ENCODE peak calls at places on chromosomes 6 and 20, in ten cellular contexts. One of them, this sample, is unnamed.

GRCh38 chr20:61901421-61902212 is 164.1 kb downstream of the TAF4 start:
- DNase-seq in naive B cell: no peak
- DNase-seq in effector CD4-positive, alpha-beta T cell: no peak
- DNase-seq in astrocyte of the spinal cord: no peak
- DNase-seq in HT1080: peak; percentile 42
- DNase-seq in mucosa of descending colon: peak; percentile 42
- DNase-seq in thoracic aorta: no peak
- DNase-seq in glomerular endothelial cell: no peak
- DNase-seq in EL: peak; percentile 11
- DNase-seq in NCI-H774: no peak
- DNase-seq in this sample: no peak

GRCh38 chr20:56171087-56172012 is 77.2 kb upstream of the MC3R start:
- DNase-seq in naive B cell: no peak
- DNase-seq in effector CD4-positive, alpha-beta T cell: no peak
- DNase-seq in astrocyte of the spinal cord: no peak
- DNase-seq in HT1080: no peak
- DNase-seq in mucosa of descending colon: no peak
- DNase-seq in thoracic aorta: no peak
- DNase-seq in glomerular endothelial cell: no peak
- DNase-seq in EL: peak; percentile 3
- DNase-seq in NCI-H774: peak; percentile 36
- DNase-seq in this sample: peak; percentile 74

GRCh38 chr20:14997791-14998190 is 660.4 kb upstream of the FLRT3 start:
- DNase-seq in naive B cell: no peak
- DNase-seq in effector CD4-positive, alpha-beta T cell: no peak
- DNase-seq in astrocyte of the spinal cord: peak; percentile 70
- DNase-seq in HT1080: peak; percentile 90
- DNase-seq in mucosa of descending colon: no peak
- DNase-seq in thoracic aorta: no peak
- DNase-seq in glomerular endothelial cell: peak; percentile 36
- DNase-seq in EL: peak; percentile 68
- DNase-seq in NCI-H774: no peak
- DNase-seq in this sample: no peak

GRCh38 chr20:41260734-41261220 is 56.8 kb downstream of the ZHX3 start:
- DNase-seq in naive B cell: no peak
- DNase-seq in effector CD4-positive, alpha-beta T cell: no peak
- DNase-seq in astrocyte of the spinal cord: no peak
- DNase-seq in HT1080: no peak
- DNase-seq in mucosa of descending colon: no peak
- DNase-seq in thoracic aorta: no peak
- DNase-seq in glomerular endothelial cell: no peak
- DNase-seq in EL: no peak
- DNase-seq in NCI-H774: no peak
- DNase-seq in this sample: no peak

GRCh38 chr6:88970301-88970700 is 6.9 kb upstream of the RNGTT start:
- DNase-seq in naive B cell: no peak
- DNase-seq in effector CD4-positive, alpha-beta T cell: no peak
- DNase-seq in astrocyte of the spinal cord: no peak
- DNase-seq in HT1080: no peak
- DNase-seq in mucosa of descending colon: no peak
- DNase-seq in thoracic aorta: no peak
- DNase-seq in glomerular endothelial cell: no peak
- DNase-seq in EL: no peak
- DNase-seq in NCI-H774: no peak
- DNase-seq in this sample: no peak

GRCh38 chr6:24719125-24719931 is at the start of gene C6orf62:
- DNase-seq in naive B cell: peak; percentile 67
- DNase-seq in effector CD4-positive, alpha-beta T cell: peak; percentile 38
- DNase-seq in astrocyte of the spinal cord: no peak
- DNase-seq in HT1080: peak; percentile 32
- DNase-seq in mucosa of descending colon: peak; percentile 56
- DNase-seq in thoracic aorta: no peak
- DNase-seq in glomerular endothelial cell: no peak
- DNase-seq in EL: peak; percentile 66
- DNase-seq in NCI-H774: no peak
- DNase-seq in this sample: peak; percentile 44

GRCh38 chr6:71012871-71013456 is 56.1 kb upstream of the B3GAT2 start:
- DNase-seq in naive B cell: peak; percentile 42
- DNase-seq in effector CD4-positive, alpha-beta T cell: no peak
- DNase-seq in astrocyte of the spinal cord: peak; percentile 49
- DNase-seq in HT1080: peak; percentile 17
- DNase-seq in mucosa of descending colon: no peak
- DNase-seq in thoracic aorta: no peak
- DNase-seq in glomerular endothelial cell: peak; percentile 9
- DNase-seq in EL: peak; percentile 55
- DNase-seq in NCI-H774: peak; percentile 79
- DNase-seq in this sample: peak; percentile 44

GRCh38 chr20:62336329-62336728 is 30.8 kb downstream of the LAMA5 start:
- DNase-seq in naive B cell: no peak
- DNase-seq in effector CD4-positive, alpha-beta T cell: no peak
- DNase-seq in astrocyte of the spinal cord: no peak
- DNase-seq in HT1080: no peak
- DNase-seq in mucosa of descending colon: no peak
- DNase-seq in thoracic aorta: no peak
- DNase-seq in glomerular endothelial cell: no peak
- DNase-seq in EL: no peak
- DNase-seq in NCI-H774: no peak
- DNase-seq in this sample: no peak

GRCh38 chr6:133466666-133467065 is 225.5 kb downstream of the EYA4 start:
- DNase-seq in naive B cell: no peak
- DNase-seq in effector CD4-positive, alpha-beta T cell: no peak
- DNase-seq in astrocyte of the spinal cord: peak; percentile 76
- DNase-seq in HT1080: no peak
- DNase-seq in mucosa of descending colon: no peak
- DNase-seq in thoracic aorta: no peak
- DNase-seq in glomerular endothelial cell: no peak
- DNase-seq in EL: no peak
- DNase-seq in NCI-H774: no peak
- DNase-seq in this sample: no peak